ENCODE peak calls at places on chromosome 12, in six cellular contexts. One of them, this sample, is unnamed.

GRCh38 chr12:21656931-21657335 is 709 bp downstream of the LDHB start:
- DNase-seq in brain microvascular endothelial cell: peak
- DNase-seq in Peyer's patch: peak
- DNase-seq in CD8-positive, alpha-beta memory T cell: peak
- DNase-seq in thyroid gland: peak
- DNase-seq in activated B cell treated with CpG ODN at 0.5 μM for 24 hours: no peak
- DNase-seq in this sample: no peak

GRCh38 chr12:89621511-89621910 is 87.1 kb downstream of the ATP2B1 start:
- DNase-seq in brain microvascular endothelial cell: no peak
- DNase-seq in Peyer's patch: no peak
- DNase-seq in CD8-positive, alpha-beta memory T cell: no peak
- DNase-seq in thyroid gland: no peak
- DNase-seq in activated B cell treated with CpG ODN at 0.5 μM for 24 hours: no peak
- DNase-seq in this sample: no peak

GRCh38 chr12:1436015-1436414 is 158.4 kb downstream of the FBXL14 start:
- DNase-seq in brain microvascular endothelial cell: no peak
- DNase-seq in Peyer's patch: no peak
- DNase-seq in CD8-positive, alpha-beta memory T cell: no peak
- DNase-seq in thyroid gland: no peak
- DNase-seq in activated B cell treated with CpG ODN at 0.5 μM for 24 hours: no peak
- DNase-seq in this sample: no peak

GRCh38 chr12:127363392-127363791 is 903.6 kb upstream of the TMEM132C start:
- DNase-seq in brain microvascular endothelial cell: peak
- DNase-seq in Peyer's patch: no peak
- DNase-seq in CD8-positive, alpha-beta memory T cell: no peak
- DNase-seq in thyroid gland: no peak
- DNase-seq in activated B cell treated with CpG ODN at 0.5 μM for 24 hours: no peak
- DNase-seq in this sample: no peak

GRCh38 chr12:90029317-90029716 is 320.7 kb upstream of the ATP2B1 start:
- DNase-seq in brain microvascular endothelial cell: no peak
- DNase-seq in Peyer's patch: no peak
- DNase-seq in CD8-positive, alpha-beta memory T cell: no peak
- DNase-seq in thyroid gland: no peak
- DNase-seq in activated B cell treated with CpG ODN at 0.5 μM for 24 hours: no peak
- DNase-seq in this sample: no peak

GRCh38 chr12:7108042-7108927 is 729 bp downstream of the C1RL start:
- DNase-seq in brain microvascular endothelial cell: peak
- DNase-seq in Peyer's patch: peak
- DNase-seq in CD8-positive, alpha-beta memory T cell: peak
- DNase-seq in thyroid gland: peak
- DNase-seq in activated B cell treated with CpG ODN at 0.5 μM for 24 hours: peak
- DNase-seq in this sample: peak

GRCh38 chr12:117294206-117294605 is 67.2 kb downstream of the NOS1 start:
- DNase-seq in brain microvascular endothelial cell: no peak
- DNase-seq in Peyer's patch: no peak
- DNase-seq in CD8-positive, alpha-beta memory T cell: no peak
- DNase-seq in thyroid gland: no peak
- DNase-seq in activated B cell treated with CpG ODN at 0.5 μM for 24 hours: no peak
- DNase-seq in this sample: no peak

GRCh38 chr12:124828264-124829007 is 35.2 kb downstream of the SCARB1 start:
- DNase-seq in brain microvascular endothelial cell: peak
- DNase-seq in Peyer's patch: no peak
- DNase-seq in CD8-positive, alpha-beta memory T cell: no peak
- DNase-seq in thyroid gland: peak
- DNase-seq in activated B cell treated with CpG ODN at 0.5 μM for 24 hours: no peak
- DNase-seq in this sample: no peak

GRCh38 chr12:4143909-4144308 is 129.7 kb upstream of the CCND2 start:
- DNase-seq in brain microvascular endothelial cell: no peak
- DNase-seq in Peyer's patch: no peak
- DNase-seq in CD8-positive, alpha-beta memory T cell: no peak
- DNase-seq in thyroid gland: no peak
- DNase-seq in activated B cell treated with CpG ODN at 0.5 μM for 24 hours: no peak
- DNase-seq in this sample: no peak

GRCh38 chr12:6708968-6709394 is 8.4 kb upstream of the PIANP start:
- DNase-seq in brain microvascular endothelial cell: no peak
- DNase-seq in Peyer's patch: no peak
- DNase-seq in CD8-positive, alpha-beta memory T cell: peak
- DNase-seq in thyroid gland: no peak
- DNase-seq in activated B cell treated with CpG ODN at 0.5 μM for 24 hours: no peak
- DNase-seq in this sample: no peak

GRCh38 chr12:131911851-131912525 is 17.1 kb upstream of the PUS1 start:
- DNase-seq in brain microvascular endothelial cell: no peak
- DNase-seq in Peyer's patch: no peak
- DNase-seq in CD8-positive, alpha-beta memory T cell: no peak
- DNase-seq in thyroid gland: no peak
- DNase-seq in activated B cell treated with CpG ODN at 0.5 μM for 24 hours: no peak
- DNase-seq in this sample: no peak

GRCh38 chr12:41904041-41904440 is 240.6 kb downstream of the GXYLT1 start:
- DNase-seq in brain microvascular endothelial cell: no peak
- DNase-seq in Peyer's patch: no peak
- DNase-seq in CD8-positive, alpha-beta memory T cell: no peak
- DNase-seq in thyroid gland: no peak
- DNase-seq in activated B cell treated with CpG ODN at 0.5 μM for 24 hours: no peak
- DNase-seq in this sample: no peak

GRCh38 chr12:8504351-8504750 is 9.0 kb upstream of the CLEC4D start:
- DNase-seq in brain microvascular endothelial cell: no peak
- DNase-seq in Peyer's patch: no peak
- DNase-seq in CD8-positive, alpha-beta memory T cell: no peak
- DNase-seq in thyroid gland: no peak
- DNase-seq in activated B cell treated with CpG ODN at 0.5 μM for 24 hours: no peak
- DNase-seq in this sample: no peak

GRCh38 chr12:109726106-109726497 is 12.5 kb downstream of the FAM222A start:
- DNase-seq in brain microvascular endothelial cell: no peak
- DNase-seq in Peyer's patch: no peak
- DNase-seq in CD8-positive, alpha-beta memory T cell: no peak
- DNase-seq in thyroid gland: no peak
- DNase-seq in activated B cell treated with CpG ODN at 0.5 μM for 24 hours: no peak
- DNase-seq in this sample: no peak

GRCh38 chr12:132773077-132774020 is 11.7 kb upstream of the ANKLE2 start:
- DNase-seq in brain microvascular endothelial cell: no peak
- DNase-seq in Peyer's patch: no peak
- DNase-seq in CD8-positive, alpha-beta memory T cell: no peak
- DNase-seq in thyroid gland: no peak
- DNase-seq in activated B cell treated with CpG ODN at 0.5 μM for 24 hours: no peak
- DNase-seq in this sample: no peak

This sample was measured in T-helper 22 cell.